ENCODE peak calls at places on chromosomes 7 and 10, in six cellular contexts. R is heart right ventricle; D is NCI-H345; B is RKO; T is HCT116; U is effector CD8-positive, alpha-beta T cell. I is an unnamed sample.

GRCh38 chr10:99799613-99800012 is 17.2 kb downstream of the ABCC2 start:
- DNase-seq in R (no peak), D (no peak), B (no peak), T (no peak), U (no peak), I (no peak)

GRCh38 chr7:106870983-106871410 is 5.9 kb downstream of the PIK3CG start:
- DNase-seq in R (no peak), D (no peak), B (no peak), T (no peak), U (no peak), I (no peak)

GRCh38 chr7:48389977-48390376 is 218.7 kb downstream of the ABCA13 start:
- DNase-seq in R (no peak), D (no peak), B (no peak), T (no peak), U (no peak), I (no peak)

GRCh38 chr7:34523233-34523918 is 134.6 kb upstream of the NPSR1 start:
- DNase-seq in R (no peak), D (no peak), B (no peak), T (no peak), U (no peak), I (no peak)

GRCh38 chr10:133237241-133238065 is at the start of gene VENTX:
- DNase-seq in R (no peak), D (no peak), B (no peak), T (no peak), U (no peak), I (no peak)

GRCh38 chr10:106506509-106507265 is 657.8 kb downstream of the SORCS1 start:
- DNase-seq in R (no peak), D (no peak), B (peak), T (no peak), U (no peak), I (no peak)

GRCh38 chr7:35365523-35365922 is 111.6 kb upstream of the TBX20 start:
- DNase-seq in R (no peak), D (no peak), B (no peak), T (no peak), U (no peak), I (no peak)

GRCh38 chr7:68640103-68640502 is 958.2 kb upstream of the AUTS2 start:
- DNase-seq in R (no peak), D (no peak), B (no peak), T (no peak), U (no peak), I (no peak)

GRCh38 chr7:134649231-134649775 is 2.6 kb downstream of the BPGM start:
- DNase-seq in R (no peak), D (no peak), B (no peak), T (no peak), U (no peak), I (no peak)

GRCh38 chr10:96359616-96360015 is 814 bp upstream of the OPALIN start:
- DNase-seq in R (no peak), D (no peak), B (no peak), T (no peak), U (no peak), I (no peak)

GRCh38 chr10:71538608-71539260 is 142.0 kb downstream of the CDH23 start:
- DNase-seq in R (no peak), D (no peak), B (no peak), T (no peak), U (no peak), I (no peak)

GRCh38 chr10:86111902-86112301 is 254.7 kb downstream of the GRID1 start:
- DNase-seq in R (no peak), D (no peak), B (no peak), T (no peak), U (no peak), I (no peak)

GRCh38 chr7:124413029-124413428 is 352.6 kb downstream of the GPR37 start:
- DNase-seq in R (no peak), D (no peak), B (no peak), T (no peak), U (no peak), I (no peak)

I was measured in effector memory CD8-positive, alpha-beta T cell.